ENCODE peak calls at places on chromosomes 11 and 22, in five cellular contexts. L, U, S, Y and W are unnamed samples. For H3K4me1, the result is how much of the 10 kb centered on the place peaks cover.

GRCh38 chr11:121669422-121669821 is 216.7 kb upstream of the SORL1-AS1 start:
- DNase-seq in L (no peak), U (no peak), S (no peak), Y (no peak), W (no peak)

GRCh38 chr11:2821891-2822290 is 63.7 kb downstream of the CDKN1C start:
- DNase-seq in L (no peak), U (no peak), S (no peak), Y (no peak), W (no peak)

GRCh38 chr22:41561335-41561734 is 525 bp downstream of the CSDC2 start:
- DNase-seq in L (no peak), U (peak), S (no peak), Y (no peak), W (no peak)

GRCh38 chr11:65653229-65654225 is 9.2 kb downstream of the RELA start:
- DNase-seq in L (peak), U (no peak), S (peak), Y (no peak), W (peak)

GRCh38 chr11:11065396-11065795 is 207.5 kb upstream of the ZBED5 start:
- DNase-seq in L (no peak), U (no peak), S (no peak), Y (no peak), W (no peak)

GRCh38 chr11:123301696-123302400 is 106.8 kb upstream of the CLMP start:
- DNase-seq in L (peak), U (peak), S (peak), Y (peak), W (peak)

GRCh38 chr22:25628494-25628893 is 64.0 kb downstream of the GRK3 start:
- DNase-seq in L (no peak), U (no peak), S (no peak), Y (no peak), W (no peak)

GRCh38 chr11:77154381-77155081 is 26.5 kb downstream of the MYO7A start:
- DNase-seq in L (peak), U (peak), S (peak), Y (no peak), W (peak)

GRCh38 chr22:41028841-41029240 is 63.6 kb upstream of the EP300 start:
- DNase-seq in L (no peak), U (no peak), S (no peak), Y (no peak), W (no peak)

GRCh38 chr11:22169833-22170232 is 23.1 kb upstream of the ANO5 start:
- DNase-seq in L (no peak), U (no peak), S (no peak), Y (no peak), W (no peak)

GRCh38 chr22:21632237-21632895 is at the start of gene CCDC116:
- DNase-seq in L (no peak), U (no peak), S (no peak), Y (no peak), W (peak)

GRCh38 chr11:118012083-118012669 is 26.0 kb downstream of the IL10RA start:
- DNase-seq in L (peak), U (no peak), S (peak), Y (no peak), W (no peak)

GRCh38 chr11:91308069-91308468 is 916.5 kb upstream of the FAT3 start:
- DNase-seq in L (no peak), U (no peak), S (no peak), Y (no peak), W (no peak)

GRCh38 chr11:83008581-83008923 is 63.1 kb downstream of the RAB30 start:
- DNase-seq in L (no peak), U (no peak), S (no peak), Y (no peak), W (no peak)

GRCh38 chr11:7999795-8000194 is 12.7 kb downstream of the EIF3F start:
- DNase-seq in L (no peak), U (no peak), S (no peak), Y (no peak), W (no peak)

GRCh38 chr22:47788461-47788860 is 1026.0 kb downstream of the TBC1D22A start:
- DNase-seq in L (no peak), U (no peak), S (no peak), Y (no peak), W (no peak)

GRCh38 chr22:23044570-23044969 is 25.7 kb upstream of the GNAZ start:
- DNase-seq in L (no peak), U (no peak), S (no peak), Y (no peak), W (no peak)

GRCh38 chr11:68099474-68100405 is 21.4 kb downstream of the CHKA start:
- DNase-seq in L (peak), U (peak), S (peak), Y (peak), W (peak)

GRCh38 chr22:42743501-42743991 is 22.9 kb upstream of the A4GALT start:
- DNase-seq in L (peak), U (peak), S (peak), Y (no peak), W (peak)

GRCh38 chr11:91608662-91609061 is 616.0 kb upstream of the FAT3 start:
- DNase-seq in L (no peak), U (no peak), S (no peak), Y (no peak), W (no peak)

GRCh38 chr11:6240691-6241285 is 1.9 kb downstream of the CNGA4 start:
- DNase-seq in L (no peak), U (no peak), S (no peak), Y (no peak), W (no peak)

GRCh38 chr11:44651535-44652130 is 75.1 kb upstream of the TSPAN18 start:
- DNase-seq in L (no peak), U (no peak), S (no peak), Y (no peak), W (no peak)

GRCh38 chr11:83641511-83641910 is 355.3 kb upstream of the CCDC90B start:
- DNase-seq in L (no peak), U (peak), S (no peak), Y (no peak), W (peak)

GRCh38 chr11:113114452-113115027 is 153.3 kb downstream of the NCAM1 start:
- DNase-seq in L (peak), U (peak), S (peak), Y (no peak), W (peak)

DNA sequence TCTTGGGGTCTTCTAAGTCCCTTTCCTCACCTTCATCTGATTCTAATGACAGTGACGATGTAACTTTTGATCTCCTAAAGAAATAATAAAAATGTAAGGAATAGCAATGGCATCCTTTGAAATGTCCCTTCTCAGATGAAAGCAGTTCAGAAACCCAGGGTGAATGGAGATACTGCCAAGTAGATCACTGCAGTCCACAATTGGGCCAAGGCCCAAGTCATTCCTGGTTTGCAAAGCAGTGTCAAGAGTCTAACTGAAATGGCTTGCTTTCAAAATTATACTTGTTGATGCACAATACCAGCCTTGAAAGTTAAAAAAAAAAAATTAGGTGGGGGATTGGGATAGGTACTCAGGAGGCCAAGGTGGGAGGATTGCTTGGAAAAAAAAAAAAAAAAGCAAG is 20.4 kb downstream of the ASCC2 start:
- DNase-seq in L (no peak), U (no peak), S (peak), Y (no peak), W (no peak)
- H3K4me1 ChIP-seq in L (under half), U (under half), S (under half), Y (under half), W (under half)

DNA sequence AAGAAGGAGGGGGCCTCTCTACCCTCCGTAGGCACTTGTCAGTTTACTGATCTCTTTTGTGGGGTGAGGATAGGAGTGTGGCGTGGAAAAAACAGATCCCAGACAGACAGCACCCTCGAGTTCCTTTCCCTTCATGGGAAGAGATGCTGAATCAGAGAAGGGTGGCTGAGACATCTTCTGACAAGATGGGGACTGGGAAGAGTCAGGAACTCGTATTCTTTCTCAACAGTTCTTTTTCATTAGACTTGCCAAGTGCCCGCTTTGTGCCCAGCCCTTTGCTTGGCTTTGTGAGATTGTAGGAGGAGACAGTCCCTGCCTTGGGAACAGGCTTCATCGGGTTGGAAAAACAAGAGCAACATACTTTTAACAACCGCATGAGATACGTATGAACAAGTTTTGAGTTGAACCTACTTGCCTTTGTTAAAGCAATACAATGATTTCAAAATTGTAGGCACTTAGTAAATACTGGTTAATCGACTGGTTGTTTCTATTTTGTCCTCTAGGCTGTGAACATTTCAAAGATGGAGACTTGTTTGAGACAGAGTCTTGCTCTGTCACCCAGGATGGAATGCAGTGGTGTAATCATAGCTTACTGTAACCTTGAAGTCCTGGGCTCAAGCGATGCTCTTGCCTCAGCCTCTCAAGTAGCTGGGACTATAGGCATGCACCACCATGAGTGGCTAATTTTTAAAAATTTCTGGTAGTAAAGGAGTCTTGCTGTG is 1.1 kb downstream of the RRM1 start:
- DNase-seq in L (no peak), U (no peak), S (peak), Y (no peak), W (no peak)
- TF ChIP-seq CTCF in L (no peak), U (no peak), S (peak), Y (no peak), W (no peak)

GRCh38 chr11:130608267-130608666 is 159.8 kb downstream of the ADAMTS15 start:
- DNase-seq in L (no peak), U (no peak), S (no peak), Y (no peak), W (no peak)
- H3K4me1 ChIP-seq in L (under half), U (under half), S (under half), Y (under half), W (under half)

GRCh38 chr11:116249561-116249960 is 523.2 kb downstream of the BUD13 start:
- DNase-seq in L (no peak), U (no peak), S (no peak), Y (no peak), W (no peak)
- TF ChIP-seq CTCF in L (no peak), U (no peak), S (no peak), Y (no peak), W (no peak)

GRCh38 chr22:46046299-46046685 is 69.3 kb upstream of the WNT7B start:
- DNase-seq in L (no peak), U (no peak), S (peak), Y (no peak), W (peak)
- H3K4me1 ChIP-seq in L (half or more), U (under half), S (under half), Y (under half), W (under half)

GRCh38 chr11:69167916-69168691 is 12.4 kb downstream of the SMIM38 start:
- DNase-seq in L (peak), U (no peak), S (no peak), Y (no peak), W (no peak)
- TF ChIP-seq CTCF in L (no peak), U (no peak), S (no peak), Y (no peak), W (no peak)